ENCODE peak calls at places on chromosomes 2 and 18, in eight cellular contexts. S is mesothelial cell of epicardium; R is EH; F is kidney; E is stimulated activated CD4-positive, alpha-beta T cell treated with anti-CD3 and anti-CD28 coated beads, Interleukin-2, amount 100 ng/mL, for 4 hours; J is activated T-cell treated with anti-CD3 and anti-CD28 coated beads, Interleukin-2, amount 50 U/mL, for 1 hour; Q is T-helper 9 cell; A is astrocyte of the spinal cord. B is an unnamed sample.

GRCh38 chr2:162073776-162074578 is at the start of gene DPP4:
- DNase-seq in S (peak; percentile 22), R (peak; percentile 43), F (peak; percentile 92), E (peak; percentile 23), J (peak; percentile 69), Q (peak; percentile 50), A (no peak), B (peak; percentile 19)

GRCh38 chr2:96957299-96957698 is 29.1 kb downstream of the FAM178B start:
- DNase-seq in S (no peak), R (no peak), F (no peak), E (no peak), J (no peak), Q (no peak), A (no peak), B (no peak)

GRCh38 chr18:58776084-58776483 is 88.6 kb upstream of the ZNF532 start:
- DNase-seq in S (no peak), R (peak; percentile 54), F (no peak), E (no peak), J (no peak), Q (no peak), A (no peak), B (no peak)

GRCh38 chr18:59386909-59387515 is 27.9 kb upstream of the LMAN1 start:
- DNase-seq in S (no peak), R (no peak), F (no peak), E (no peak), J (no peak), Q (no peak), A (no peak), B (no peak)

GRCh38 chr2:180077295-180077906 is 70.3 kb upstream of the CWC22 start:
- DNase-seq in S (no peak), R (peak; percentile 38), F (no peak), E (no peak), J (no peak), Q (no peak), A (peak; percentile 55), B (no peak)

GRCh38 chr2:12816379-12817306 is 99.9 kb downstream of the TRIB2 start:
- DNase-seq in S (no peak), R (peak; percentile 79), F (no peak), E (no peak), J (no peak), Q (no peak), A (peak; percentile 60), B (no peak)

GRCh38 chr2:133819906-133820305 is 251.6 kb upstream of the NCKAP5 start:
- DNase-seq in S (no peak), R (peak; percentile 54), F (no peak), E (no peak), J (no peak), Q (no peak), A (peak; percentile 56), B (no peak)

GRCh38 chr2:64731306-64731654 is 77.6 kb upstream of the SERTAD2 start:
- DNase-seq in S (no peak), R (no peak), F (no peak), E (no peak), J (no peak), Q (no peak), A (no peak), B (no peak)

GRCh38 chr2:239271471-239272255 is 129.2 kb downstream of the HDAC4 start:
- DNase-seq in S (no peak), R (peak; percentile 76), F (no peak), E (no peak), J (no peak), Q (no peak), A (no peak), B (no peak)

GRCh38 chr2:197919487-197919886 is 115.1 kb downstream of the PLCL1 start:
- DNase-seq in S (no peak), R (no peak), F (no peak), E (no peak), J (no peak), Q (no peak), A (no peak), B (no peak)

GRCh38 chr2:74226648-74227213 is 28.3 kb downstream of the MTHFD2 start:
- DNase-seq in S (no peak), R (no peak), F (no peak), E (no peak), J (no peak), Q (no peak), A (no peak), B (no peak)

GRCh38 chr2:2663401-2664036 is 332.4 kb upstream of the MYT1L start:
- DNase-seq in S (no peak), R (no peak), F (no peak), E (no peak), J (no peak), Q (no peak), A (peak; percentile 43), B (no peak)

GRCh38 chr2:164015328-164016123 is 279.7 kb upstream of the FIGN start:
- DNase-seq in S (no peak), R (no peak), F (no peak), E (no peak), J (no peak), Q (no peak), A (peak; percentile 39), B (no peak)

GRCh38 chr18:31138709-31139108 is 23.9 kb downstream of the DSC1 start:
- DNase-seq in S (no peak), R (no peak), F (no peak), E (no peak), J (no peak), Q (no peak), A (no peak), B (no peak)

GRCh38 chr2:241432824-241433448 is 75.4 kb downstream of the STK25 start:
- DNase-seq in S (no peak), R (no peak), F (no peak), E (no peak), J (no peak), Q (no peak), A (no peak), B (no peak)

GRCh38 chr18:28963481-28963880 is 786.6 kb upstream of the CDH2 start:
- DNase-seq in S (no peak), R (peak; percentile 53), F (no peak), E (no peak), J (no peak), Q (no peak), A (peak; percentile 47), B (no peak)

GRCh38 chr2:121519732-121520640 is 10.7 kb upstream of the RNU4ATAC start:
- DNase-seq in S (no peak), R (no peak), F (no peak), E (no peak), J (no peak), Q (no peak), A (peak; percentile 50), B (no peak)

GRCh38 chr2:28419003-28419704 is 26.5 kb downstream of the FOSL2 start:
- DNase-seq in S (no peak), R (no peak), F (no peak), E (no peak), J (no peak), Q (no peak), A (peak; percentile 14), B (no peak)

GRCh38 chr2:163175294-163175693 is 336.7 kb upstream of the KCNH7 start:
- DNase-seq in S (no peak), R (no peak), F (no peak), E (no peak), J (no peak), Q (no peak), A (no peak), B (no peak)

GRCh38 chr18:68725341-68725740 is 10.4 kb upstream of the TMX3 start:
- DNase-seq in S (no peak), R (no peak), F (no peak), E (no peak), J (no peak), Q (no peak), A (peak; percentile 25), B (no peak)

GRCh38 chr2:157363612-157364101 is 38.0 kb upstream of the ERMN start:
- DNase-seq in S (no peak), R (peak; percentile 68), F (no peak), E (no peak), J (no peak), Q (no peak), A (no peak), B (no peak)

GRCh38 chr18:2425426-2426317 is 145.6 kb downstream of the METTL4 start:
- DNase-seq in S (no peak), R (peak; percentile 47), F (no peak), E (no peak), J (no peak), Q (no peak), A (peak; percentile 34), B (no peak)

GRCh38 chr18:62721837-62722795 is 6.8 kb downstream of the PHLPP1 start:
- DNase-seq in S (no peak), R (no peak), F (no peak), E (no peak), J (no peak), Q (no peak), A (peak; percentile 52), B (no peak)

GRCh38 chr2:164770421-164770916 is 71.2 kb downstream of the COBLL1 start:
- DNase-seq in S (no peak), R (no peak), F (no peak), E (no peak), J (no peak), Q (no peak), A (no peak), B (no peak)

GRCh38 chr2:64617631-64618151 is 36.0 kb downstream of the SERTAD2 start:
- DNase-seq in S (no peak), R (no peak), F (no peak), E (no peak), J (no peak), Q (no peak), A (no peak), B (no peak)

GRCh38 chr18:57447154-57447621 is 12.0 kb downstream of the ONECUT2 start:
- DNase-seq in S (peak; percentile 64), R (peak; percentile 54), F (no peak), E (no peak), J (no peak), Q (no peak), A (peak; percentile 35), B (no peak)

GRCh38 chr2:215624423-215624829 is 188.6 kb upstream of the FN1 start:
- DNase-seq in S (no peak), R (peak; percentile 96), F (no peak), E (no peak), J (no peak), Q (no peak), A (peak; percentile 90), B (no peak)

GRCh38 chr2:64260817-64261216 is 116.6 kb upstream of the PELI1 start:
- DNase-seq in S (no peak), R (no peak), F (no peak), E (no peak), J (peak; percentile 34), Q (no peak), A (no peak), B (peak; percentile 29)

GRCh38 chr2:50491541-50492114 is 540.3 kb downstream of the NRXN1 start:
- DNase-seq in S (no peak), R (peak; percentile 44), F (no peak), E (peak; percentile 1), J (no peak), Q (no peak), A (peak; percentile 39), B (no peak)

GRCh38 chr18:63505566-63506335 is 29.0 kb downstream of the SERPINB5 start:
- DNase-seq in S (no peak), R (peak; percentile 54), F (no peak), E (no peak), J (no peak), Q (no peak), A (no peak), B (no peak)

GRCh38 chr2:239774142-239774462 is 251.0 kb downstream of the NDUFA10 start:
- DNase-seq in S (no peak), R (no peak), F (no peak), E (no peak), J (peak; percentile 5), Q (no peak), A (no peak), B (no peak)

GRCh38 chr18:12029786-12030571 is 48.7 kb downstream of the IMPA2 start:
- DNase-seq in S (no peak), R (no peak), F (no peak), E (no peak), J (no peak), Q (no peak), A (no peak), B (no peak)

GRCh38 chr2:19536136-19536535 is 177.7 kb upstream of the OSR1 start:
- DNase-seq in S (no peak), R (no peak), F (no peak), E (no peak), J (no peak), Q (no peak), A (no peak), B (no peak)